ENCODE peak calls at places on chromosomes 3 and 15, in nine cellular contexts. S is uterus, A is OCI-LY7, B is gastrocnemius medialis, R is mucosa of descending colon, P is brain microvascular endothelial cell, E is suprapubic skin, M is lung, D is AG04450. X is an unnamed sample.

GRCh38 chr3:189512039-189512438 is 119.2 kb upstream of the TP63 start:
- DNase-seq in S (no peak), A (no peak), B (no peak), R (no peak), P (no peak), E (no peak), M (no peak), D (no peak), X (no peak)

GRCh38 chr15:51947124-51947523 is 24.5 kb downstream of the LEO1 start:
- DNase-seq in S (no peak), A (no peak), B (no peak), R (no peak), P (no peak), E (no peak), M (no peak), D (no peak), X (no peak)

GRCh38 chr15:56815247-56815646 is 81.9 kb upstream of the ZNF280D start:
- DNase-seq in S (no peak), A (no peak), B (no peak), R (peak; percentile 68), P (no peak), E (no peak), M (no peak), D (no peak), X (no peak)

GRCh38 chr3:195870442-195870841 is 37.9 kb downstream of the TNK2 start:
- DNase-seq in S (no peak), A (no peak), B (no peak), R (no peak), P (no peak), E (no peak), M (no peak), D (no peak), X (no peak)

GRCh38 chr3:143963946-143964345 is 7.7 kb upstream of the DIPK2A start:
- DNase-seq in S (no peak), A (no peak), B (no peak), R (no peak), P (no peak), E (no peak), M (no peak), D (no peak), X (no peak)

GRCh38 chr3:16402451-16402850 is 111.0 kb downstream of the RFTN1 start:
- DNase-seq in S (no peak), A (no peak), B (no peak), R (no peak), P (no peak), E (no peak), M (no peak), D (no peak), X (no peak)

GRCh38 chr3:25455316-25456232 is 27.5 kb downstream of the RARB start:
- DNase-seq in S (peak; percentile 49), A (no peak), B (no peak), R (no peak), P (peak; percentile 86), E (no peak), M (no peak), D (no peak), X (no peak)

GRCh38 chr15:77966540-77967290 is 110.8 kb downstream of the TBC1D2B start:
- DNase-seq in S (peak; percentile 57), A (peak; percentile 65), B (no peak), R (peak; percentile 54), P (peak; percentile 38), E (peak; percentile 77), M (no peak), D (peak; percentile 11), X (no peak)

GRCh38 chr3:163490119-163490518 is 1588.2 kb downstream of the SI start:
- DNase-seq in S (no peak), A (peak; percentile 21), B (no peak), R (peak; percentile 51), P (peak; percentile 48), E (no peak), M (no peak), D (no peak), X (peak; percentile 4)

GRCh38 chr15:92170897-92171296 is 222.8 kb upstream of the ST8SIA2 start:
- DNase-seq in S (no peak), A (no peak), B (no peak), R (no peak), P (no peak), E (no peak), M (no peak), D (no peak), X (no peak)

GRCh38 chr15:85748729-85749128 is 46.0 kb downstream of the KLHL25 start:
- DNase-seq in S (peak; percentile 27), A (no peak), B (no peak), R (no peak), P (no peak), E (no peak), M (no peak), D (no peak), X (no peak)

GRCh38 chr3:185843126-185843525 is 18.3 kb upstream of the IGF2BP2 start:
- DNase-seq in S (no peak), A (no peak), B (no peak), R (no peak), P (no peak), E (no peak), M (no peak), D (no peak), X (no peak)

GRCh38 chr3:2898591-2899353 is 211.4 kb downstream of the IL5RA start:
- DNase-seq in S (no peak), A (no peak), B (no peak), R (no peak), P (no peak), E (no peak), M (no peak), D (no peak), X (no peak)

GRCh38 chr3:55198554-55198953 is 270.7 kb upstream of the LRTM1 start:
- DNase-seq in S (no peak), A (no peak), B (no peak), R (no peak), P (peak; percentile 87), E (no peak), M (no peak), D (peak; percentile 92), X (peak; percentile 85)

GRCh38 chr3:149955449-149955848 is 15.2 kb downstream of the PFN2 start:
- DNase-seq in S (no peak), A (no peak), B (no peak), R (no peak), P (no peak), E (no peak), M (no peak), D (no peak), X (no peak)

GRCh38 chr15:58404722-58405121 is 27.1 kb upstream of the LIPC start:
- DNase-seq in S (no peak), A (no peak), B (no peak), R (no peak), P (no peak), E (no peak), M (no peak), D (no peak), X (no peak)

GRCh38 chr3:28053759-28054158 is 187.7 kb upstream of the CMC1 start:
- DNase-seq in S (no peak), A (no peak), B (no peak), R (no peak), P (peak; percentile 12), E (no peak), M (no peak), D (no peak), X (no peak)

GRCh38 chr3:188510366-188510765 is 356.4 kb downstream of the LPP start:
- DNase-seq in S (no peak), A (no peak), B (no peak), R (no peak), P (peak; percentile 76), E (no peak), M (no peak), D (peak; percentile 79), X (peak; percentile 53)

GRCh38 chr3:151319613-151320012 is 3.0 kb upstream of the GPR87 start:
- DNase-seq in S (no peak), A (no peak), B (no peak), R (no peak), P (no peak), E (no peak), M (no peak), D (no peak), X (no peak)

GRCh38 chr3:54572197-54572895 is 355.5 kb downstream of the LRTM1 start:
- DNase-seq in S (no peak), A (no peak), B (no peak), R (no peak), P (no peak), E (no peak), M (no peak), D (no peak), X (no peak)

DNA sequence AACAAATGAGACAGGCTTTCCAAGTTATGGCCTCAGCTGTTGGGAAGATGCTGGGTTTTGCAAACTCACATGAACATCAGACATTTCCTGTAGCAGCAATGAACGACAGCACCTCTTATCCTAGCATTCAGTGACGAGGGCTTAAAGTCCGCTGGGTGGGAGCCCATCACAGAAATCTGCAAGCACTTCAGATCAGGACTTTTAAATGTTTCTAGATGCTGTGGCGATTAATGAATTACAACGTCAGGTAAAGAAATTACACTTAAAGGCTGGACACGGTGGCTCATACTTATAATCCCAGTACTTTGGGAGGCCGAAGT is 3.8 kb downstream of the AEN start:
- DNase-seq in S (no peak), A (no peak), B (no peak), R (no peak), P (no peak), E (peak; percentile 32), M (no peak), D (no peak), X (no peak)
- TF ChIP-seq CTCF in S (no peak), A (no peak), B (no peak), R (no peak), P (no peak), E (no peak), M (no peak), D (no peak), X (no peak)

GRCh38 chr15:72197460-72198409 is at the start of gene GRAMD2A:
- DNase-seq in S (no peak), A (no peak), B (no peak), R (peak; percentile 48), P (no peak), E (no peak), M (peak; percentile 64), D (no peak), X (no peak)
- H3K4me3 ChIP-seq in S (peak within 1 kb of the TSS; percentile 34), A (no peak within 1 kb of the TSS), B (peak within 1 kb of the TSS; percentile 51), R (no peak within 1 kb of the TSS), P (peak within 1 kb of the TSS; percentile 38), E (peak within 1 kb of the TSS; percentile 59), M (peak within 1 kb of the TSS; percentile 8), D (peak within 1 kb of the TSS; percentile 32), X (peak within 1 kb of the TSS; percentile 25)

GRCh38 chr3:117127147-117127546 is 417.6 kb downstream of the TUSC7 start:
- DNase-seq in S (no peak), A (no peak), B (no peak), R (no peak), P (no peak), E (no peak), M (no peak), D (no peak), X (no peak)
- TF ChIP-seq CTCF in S (no peak), A (no peak), B (no peak), R (no peak), P (no peak), E (no peak), M (no peak), D (peak; percentile 12), X (peak; percentile 24)

DNA sequence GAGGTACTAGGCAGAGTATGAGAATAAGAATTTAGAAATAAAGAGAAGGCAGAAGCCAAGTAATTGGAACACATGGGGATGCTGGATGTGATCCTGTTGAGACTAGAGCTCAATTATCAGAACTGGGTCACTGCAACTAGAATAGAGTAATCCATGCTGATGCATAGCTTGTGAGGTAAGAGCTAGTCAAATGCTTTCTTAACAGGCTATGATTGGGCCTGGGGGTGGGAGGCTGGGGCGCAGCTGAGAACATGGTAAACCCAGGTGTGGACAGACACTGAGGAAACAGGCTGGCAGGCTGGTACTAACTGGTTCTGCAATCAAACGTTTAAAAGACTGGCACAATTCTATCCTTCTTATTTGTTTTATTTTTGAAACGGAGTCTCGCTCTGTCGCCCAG is 50.5 kb upstream of the LRRFIP2 start:
- DNase-seq in S (no peak), A (no peak), B (no peak), R (no peak), P (no peak), E (no peak), M (no peak), D (no peak), X (no peak)
- H3K4me3 ChIP-seq in S (no peak overlapping the region), A (no peak overlapping the region), B (no peak overlapping the region), R (no peak overlapping the region), P (no peak overlapping the region), E (no peak overlapping the region), M (no peak overlapping the region), D (no peak overlapping the region), X (no peak overlapping the region)